ENCODE peak calls at places on chromosome 11, in five cellular contexts. One of them, this sample, is unnamed.
A peak's percentile ranks its signal among the peaks of the same experiment; 100 is the strongest.

GRCh38 chr11:36149538-36150242 is 139.5 kb downstream of the COMMD9 start:
- DNase-seq in psoas muscle: peak; percentile 67
- DNase-seq in foreskin keratinocyte: peak; percentile 100
- DNase-seq in astrocyte: peak; percentile 98
- DNase-seq in heart right ventricle: no peak
- DNase-seq in this sample: peak; percentile 97

GRCh38 chr11:123235117-123235686 is 40.2 kb upstream of the CLMP start:
- DNase-seq in heart right ventricle: peak; percentile 53
- DNase-seq in foreskin keratinocyte: no peak
- DNase-seq in astrocyte: no peak
- DNase-seq in psoas muscle: peak; percentile 68
- DNase-seq in this sample: no peak

GRCh38 chr11:76838422-76839068 is 22.2 kb upstream of the ACER3 start:
- DNase-seq in psoas muscle: no peak
- DNase-seq in heart right ventricle: peak; percentile 24
- DNase-seq in foreskin keratinocyte: no peak
- DNase-seq in astrocyte: no peak
- DNase-seq in this sample: no peak

GRCh38 chr11:74311352-74311926 is at the start of gene P4HA3:
- DNase-seq in foreskin keratinocyte: no peak
- DNase-seq in heart right ventricle: peak; percentile 75
- DNase-seq in psoas muscle: peak; percentile 84
- DNase-seq in astrocyte: no peak
- DNase-seq in this sample: no peak

GRCh38 chr11:113240389-113240788 is 74.0 kb upstream of the TTC12 start:
- DNase-seq in astrocyte: no peak
- DNase-seq in foreskin keratinocyte: no peak
- DNase-seq in heart right ventricle: no peak
- DNase-seq in psoas muscle: no peak
- DNase-seq in this sample: no peak

GRCh38 chr11:2911088-2912037 is 17.9 kb downstream of the PHLDA2 start:
- DNase-seq in astrocyte: no peak
- DNase-seq in foreskin keratinocyte: peak; percentile 67
- DNase-seq in psoas muscle: no peak
- DNase-seq in heart right ventricle: no peak
- DNase-seq in this sample: no peak

GRCh38 chr11:124832571-124832970 is 32.4 kb upstream of the MSANTD2 start:
- DNase-seq in astrocyte: peak; percentile 34
- DNase-seq in foreskin keratinocyte: peak; percentile 85
- DNase-seq in psoas muscle: no peak
- DNase-seq in heart right ventricle: no peak
- DNase-seq in this sample: no peak

GRCh38 chr11:77672276-77672675 is 34.7 kb upstream of the CLNS1A start:
- DNase-seq in foreskin keratinocyte: no peak
- DNase-seq in astrocyte: peak; percentile 93
- DNase-seq in psoas muscle: no peak
- DNase-seq in heart right ventricle: no peak
- DNase-seq in this sample: peak; percentile 90

GRCh38 chr11:75667831-75668507 is 869 bp downstream of the MAP6 start:
- DNase-seq in foreskin keratinocyte: no peak
- DNase-seq in astrocyte: peak; percentile 15
- DNase-seq in psoas muscle: peak; percentile 74
- DNase-seq in heart right ventricle: peak; percentile 59
- DNase-seq in this sample: no peak

GRCh38 chr11:85815186-85815911 is 4.4 kb upstream of the SYTL2 start:
- DNase-seq in psoas muscle: no peak
- DNase-seq in astrocyte: peak; percentile 84
- DNase-seq in foreskin keratinocyte: no peak
- DNase-seq in heart right ventricle: no peak
- DNase-seq in this sample: peak; percentile 66

GRCh38 chr11:12626616-12627015 is 47.6 kb upstream of the TEAD1 start:
- DNase-seq in psoas muscle: no peak
- DNase-seq in heart right ventricle: no peak
- DNase-seq in astrocyte: no peak
- DNase-seq in foreskin keratinocyte: no peak
- DNase-seq in this sample: no peak

GRCh38 chr11:2122222-2122906 is 16.8 kb downstream of the IGF2 start:
- DNase-seq in astrocyte: peak; percentile 43
- DNase-seq in heart right ventricle: no peak
- DNase-seq in psoas muscle: no peak
- DNase-seq in foreskin keratinocyte: no peak
- DNase-seq in this sample: peak; percentile 8

GRCh38 chr11:36744375-36745168 is 146.5 kb upstream of the RAG2 start:
- DNase-seq in heart right ventricle: peak; percentile 62
- DNase-seq in psoas muscle: peak; percentile 76
- DNase-seq in astrocyte: peak; percentile 32
- DNase-seq in foreskin keratinocyte: peak; percentile 7
- DNase-seq in this sample: peak; percentile 15

GRCh38 chr11:75931124-75931523 is 116.1 kb downstream of the UVRAG start:
- DNase-seq in psoas muscle: no peak
- DNase-seq in foreskin keratinocyte: no peak
- DNase-seq in astrocyte: peak; percentile 43
- DNase-seq in heart right ventricle: no peak
- DNase-seq in this sample: peak; percentile 16

GRCh38 chr11:35964846-35965245 is 21.0 kb downstream of the LDLRAD3 start:
- DNase-seq in foreskin keratinocyte: no peak
- DNase-seq in astrocyte: no peak
- DNase-seq in psoas muscle: no peak
- DNase-seq in heart right ventricle: no peak
- DNase-seq in this sample: no peak

GRCh38 chr11:27234043-27234668 is 128.9 kb downstream of the CCDC34 start:
- DNase-seq in foreskin keratinocyte: no peak
- DNase-seq in psoas muscle: peak; percentile 61
- DNase-seq in astrocyte: peak; percentile 100
- DNase-seq in heart right ventricle: no peak
- DNase-seq in this sample: peak; percentile 61
- H3K27ac ChIP-seq in foreskin keratinocyte: no peak overlapping the region
- H3K27ac ChIP-seq in psoas muscle: peak overlapping the region; percentile 89
- H3K27ac ChIP-seq in astrocyte: peak overlapping the region; percentile 97
- H3K27ac ChIP-seq in heart right ventricle: peak overlapping the region; percentile 66
- H3K27ac ChIP-seq in this sample: no peak overlapping the region

DNA sequence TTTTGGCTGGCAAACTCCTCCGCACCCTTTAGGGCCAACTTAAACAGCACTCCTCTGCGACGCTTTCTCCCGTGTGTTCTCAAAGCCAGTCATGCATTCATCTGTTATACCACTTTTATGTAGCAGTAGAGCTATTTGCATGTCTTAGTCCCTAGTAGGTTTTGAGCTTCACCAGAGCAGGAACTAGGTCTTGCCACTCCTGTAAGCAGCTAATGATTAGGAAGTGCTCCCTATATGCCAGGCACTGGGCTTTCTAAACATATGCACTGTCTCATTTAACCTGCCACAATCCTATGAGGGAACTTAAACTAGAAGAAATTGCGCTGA is 180.8 kb downstream of the DBX1 start:
- DNase-seq in foreskin keratinocyte: no peak
- DNase-seq in astrocyte: no peak
- DNase-seq in psoas muscle: no peak
- DNase-seq in heart right ventricle: no peak
- DNase-seq in this sample: no peak
- H3K27ac ChIP-seq in foreskin keratinocyte: no peak overlapping the region
- H3K27ac ChIP-seq in astrocyte: no peak overlapping the region
- H3K27ac ChIP-seq in psoas muscle: no peak overlapping the region
- H3K27ac ChIP-seq in heart right ventricle: no peak overlapping the region
- H3K27ac ChIP-seq in this sample: peak overlapping the region; percentile 79

GRCh38 chr11:43918662-43919061 is 23.8 kb upstream of the C11orf96 start:
- DNase-seq in foreskin keratinocyte: no peak
- DNase-seq in heart right ventricle: no peak
- DNase-seq in psoas muscle: peak; percentile 44
- DNase-seq in astrocyte: no peak
- DNase-seq in this sample: no peak

GRCh38 chr11:43920598-43921419 is 21.6 kb upstream of the C11orf96 start:
- DNase-seq in foreskin keratinocyte: peak; percentile 99
- DNase-seq in heart right ventricle: no peak
- DNase-seq in astrocyte: peak; percentile 100
- DNase-seq in psoas muscle: peak; percentile 79
- DNase-seq in this sample: peak; percentile 99

GRCh38 chr11:43919852-43920597 is 22.4 kb upstream of the C11orf96 start:
- DNase-seq in foreskin keratinocyte: no peak
- DNase-seq in astrocyte: no peak
- DNase-seq in heart right ventricle: no peak
- DNase-seq in psoas muscle: peak; percentile 34
- DNase-seq in this sample: peak; percentile 51

GRCh38 chr11:43916621-43917020 is 25.8 kb upstream of the C11orf96 start:
- DNase-seq in astrocyte: no peak
- DNase-seq in foreskin keratinocyte: no peak
- DNase-seq in heart right ventricle: no peak
- DNase-seq in psoas muscle: no peak
- DNase-seq in this sample: no peak

GRCh38 chr11:43917851-43918250 is 24.6 kb upstream of the C11orf96 start:
- DNase-seq in foreskin keratinocyte: no peak
- DNase-seq in psoas muscle: no peak
- DNase-seq in heart right ventricle: no peak
- DNase-seq in astrocyte: no peak
- DNase-seq in this sample: no peak
- H3K27ac ChIP-seq in foreskin keratinocyte: no peak overlapping the region
- H3K27ac ChIP-seq in psoas muscle: peak overlapping the region; percentile 85
- H3K27ac ChIP-seq in heart right ventricle: no peak overlapping the region
- H3K27ac ChIP-seq in astrocyte: no peak overlapping the region
- H3K27ac ChIP-seq in this sample: no peak overlapping the region

GRCh38 chr11:71202598-71202944 is 49.8 kb downstream of the SHANK2 start:
- DNase-seq in psoas muscle: peak; percentile 19
- DNase-seq in foreskin keratinocyte: no peak
- DNase-seq in heart right ventricle: no peak
- DNase-seq in astrocyte: no peak
- DNase-seq in this sample: no peak
- H3K27ac ChIP-seq in psoas muscle: no peak overlapping the region
- H3K27ac ChIP-seq in foreskin keratinocyte: no peak overlapping the region
- H3K27ac ChIP-seq in heart right ventricle: no peak overlapping the region
- H3K27ac ChIP-seq in astrocyte: no peak overlapping the region
- H3K27ac ChIP-seq in this sample: no peak overlapping the region

GRCh38 chr11:61082931-61083531 is 19.3 kb upstream of the CD5 start:
- DNase-seq in psoas muscle: no peak
- DNase-seq in heart right ventricle: no peak
- DNase-seq in foreskin keratinocyte: no peak
- DNase-seq in astrocyte: no peak
- DNase-seq in this sample: no peak
- H3K27ac ChIP-seq in psoas muscle: no peak overlapping the region
- H3K27ac ChIP-seq in heart right ventricle: no peak overlapping the region
- H3K27ac ChIP-seq in foreskin keratinocyte: no peak overlapping the region
- H3K27ac ChIP-seq in astrocyte: no peak overlapping the region
- H3K27ac ChIP-seq in this sample: no peak overlapping the region